ENCODE peak calls at places on chromosomes 2 and 18, in four cellular contexts. K is K562, O is A549, J is HepG2. H is an unnamed sample.

GRCh38 chr2:224287533-224287932 is 114.4 kb downstream of the FAM124B start:
- DNase-seq in K (no peak), O (no peak), J (no peak), H (no peak)

GRCh38 chr2:88212251-88212790 is 42.2 kb downstream of the THNSL2 start:
- DNase-seq in J (peak; percentile 90), O (no peak), K (peak; percentile 21), H (no peak)

GRCh38 chr2:96138146-96139145 is at the start of gene ASTL:
- DNase-seq in J (peak; percentile 56), K (peak; percentile 52), O (peak; percentile 31), H (no peak)

GRCh38 chr2:30691948-30692828 is 115.1 kb downstream of the CAPN13 start:
- DNase-seq in J (no peak), O (no peak), K (no peak), H (no peak)

GRCh38 chr2:132374961-132375360 is 41.6 kb upstream of the GPR39 start:
- DNase-seq in K (no peak), J (no peak), O (no peak), H (no peak)

GRCh38 chr2:58633576-58634365 is 392.6 kb upstream of the FANCL start:
- DNase-seq in J (peak; percentile 14), O (peak; percentile 12), K (no peak), H (no peak)

GRCh38 chr2:72579595-72580180 is 246.1 kb downstream of the EXOC6B start:
- DNase-seq in O (no peak), J (peak; percentile 70), K (no peak), H (no peak)

GRCh38 chr2:127080226-127080940 is 26.6 kb downstream of the BIN1 start:
- DNase-seq in O (no peak), K (peak; percentile 65), J (peak; percentile 38), H (no peak)

GRCh38 chr2:48829036-48829435 is 73.5 kb upstream of the LHCGR start:
- DNase-seq in K (no peak), O (no peak), J (no peak), H (no peak)

GRCh38 chr2:31033032-31033431 is 105.2 kb downstream of the GALNT14 start:
- DNase-seq in K (no peak), J (no peak), O (no peak), H (no peak)

GRCh38 chr2:236806133-236806532 is 236.5 kb downstream of the ACKR3 start:
- DNase-seq in K (no peak), J (no peak), O (no peak), H (no peak)

GRCh38 chr2:177828546-177828945 is 244.0 kb downstream of the PDE11A start:
- DNase-seq in O (no peak), K (no peak), J (no peak), H (no peak)
- TF ChIP-seq POLR2AphosphoS2 in O (no peak), K (no peak), J (no peak), H (no peak)

DNA sequence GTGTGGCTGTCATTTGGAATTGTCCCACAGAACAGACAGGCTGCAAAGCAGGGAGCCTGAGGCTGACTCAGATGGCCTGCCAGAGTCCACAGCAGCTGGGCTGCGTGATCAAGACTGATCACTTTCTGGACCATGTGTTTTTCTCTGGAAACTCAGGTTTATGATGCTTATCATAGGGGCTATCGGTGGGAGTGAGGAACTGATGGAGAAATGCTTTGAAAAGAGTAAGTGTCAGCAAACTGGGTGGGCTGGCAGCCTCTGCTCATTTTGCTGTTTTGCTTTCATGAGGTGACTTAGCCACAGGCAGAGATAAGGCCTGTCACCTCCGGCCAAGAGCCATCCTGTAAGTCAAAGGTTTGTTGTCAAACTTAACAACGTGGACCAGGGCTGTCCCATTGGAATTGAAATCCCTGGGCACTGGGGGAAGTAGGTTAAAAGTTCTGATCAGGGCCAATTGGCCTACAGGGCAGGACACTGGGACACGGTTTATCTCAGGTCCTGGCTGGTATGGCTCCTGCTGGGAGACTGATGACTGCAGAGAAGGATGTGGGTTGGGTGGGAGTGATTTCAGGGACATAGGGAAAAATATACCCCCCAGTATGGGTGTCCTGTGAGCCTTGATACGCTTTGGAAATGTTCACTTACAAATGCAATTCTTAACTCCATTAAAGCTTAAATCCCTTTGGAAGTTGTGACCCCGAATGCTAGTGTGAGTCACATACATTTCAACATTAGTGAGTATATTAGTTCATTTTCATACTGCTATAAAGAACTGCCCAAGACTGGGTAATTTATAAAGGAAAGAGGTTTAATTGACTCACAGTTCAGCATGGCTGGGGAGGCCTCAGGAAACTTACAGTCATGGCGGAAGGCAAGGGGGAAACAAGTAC is 120.7 kb downstream of the LIPG start:
- DNase-seq in K (no peak), O (no peak), J (no peak), H (no peak)
- TF ChIP-seq POLR2AphosphoS2 in K (no peak), O (no peak), J (no peak), H (no peak)

GRCh38 chr2:64784168-64785061 is 130.7 kb upstream of the SERTAD2 start:
- DNase-seq in O (no peak), K (no peak), J (peak; percentile 59), H (no peak)

GRCh38 chr2:64787019-64787365 is 133.3 kb upstream of the SERTAD2 start:
- DNase-seq in O (no peak), K (no peak), J (no peak), H (no peak)

GRCh38 chr2:64786343-64787018 is 132.8 kb upstream of the SERTAD2 start:
- DNase-seq in O (no peak), K (no peak), J (no peak), H (no peak)

GRCh38 chr2:64787698-64788097 is 134.0 kb upstream of the SERTAD2 start:
- DNase-seq in K (no peak), J (no peak), O (no peak), H (no peak)

GRCh38 chr2:64785245-64785644 is 131.5 kb upstream of the SERTAD2 start:
- DNase-seq in K (no peak), O (no peak), J (no peak), H (no peak)
- TF ChIP-seq POLR2AphosphoS2 in K (no peak), O (no peak), J (no peak), H (no peak)

DNA sequence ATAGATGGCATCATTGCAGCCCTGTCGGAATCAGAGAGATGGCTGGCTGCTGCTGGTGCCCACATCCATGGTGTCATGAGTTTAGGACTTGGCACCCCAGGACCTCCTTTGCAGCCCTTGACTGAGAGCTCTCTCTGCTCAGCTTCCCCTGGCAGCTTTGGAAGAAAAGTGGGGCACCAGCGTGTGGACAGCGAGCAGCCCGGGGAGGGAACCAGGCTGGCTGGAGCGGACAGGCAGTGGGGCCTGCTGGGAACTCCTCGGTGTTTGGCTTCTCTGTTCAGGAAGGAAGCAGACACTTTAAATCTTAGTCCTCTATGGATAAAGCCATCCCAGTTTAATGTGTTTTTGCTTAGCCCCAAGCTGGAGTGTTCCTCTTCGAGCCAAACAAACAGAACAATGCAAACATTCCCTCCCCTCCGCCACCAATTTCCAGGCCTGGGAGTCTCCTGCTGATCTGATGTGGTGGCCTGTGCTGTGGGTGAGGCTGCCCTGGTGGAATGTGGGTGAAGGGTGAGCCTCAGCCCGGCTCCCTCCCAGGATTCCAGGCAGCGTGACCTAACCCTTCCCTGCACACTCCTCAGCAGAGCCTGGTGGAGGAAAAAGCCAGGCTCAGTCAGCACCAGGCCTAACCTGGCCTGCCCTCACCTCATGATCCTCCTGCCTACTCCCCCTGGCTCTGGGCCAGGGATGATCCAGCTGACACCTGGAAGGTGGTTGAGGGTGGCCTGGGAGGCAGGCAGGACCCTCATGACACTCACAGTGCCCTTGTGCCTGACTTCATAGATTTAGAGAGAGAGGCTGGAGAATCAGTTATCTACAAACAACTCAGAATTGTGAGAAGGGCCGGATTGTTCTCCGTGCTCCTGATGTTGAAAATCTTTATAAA is 21.6 kb upstream of the ITGB6 start:
- DNase-seq in J (peak; percentile 61), O (peak; percentile 60), K (no peak), H (no peak)
- TF ChIP-seq POLR2AphosphoS2 in J (no peak), O (no peak), K (no peak), H (no peak)

GRCh38 chr2:37005118-37005868 is 39.0 kb upstream of the STRN start:
- DNase-seq in O (no peak), K (peak; percentile 15), J (peak; percentile 33), H (peak; percentile 64)
- TF ChIP-seq POLR2AphosphoS2 in O (no peak), K (no peak), J (no peak), H (no peak)

GRCh38 chr2:155983850-155984249 is 348.7 kb downstream of the NR4A2 start:
- DNase-seq in J (no peak), O (no peak), K (no peak), H (no peak)
- TF ChIP-seq POLR2AphosphoS2 in J (no peak), O (no peak), K (no peak), H (no peak)

DNA sequence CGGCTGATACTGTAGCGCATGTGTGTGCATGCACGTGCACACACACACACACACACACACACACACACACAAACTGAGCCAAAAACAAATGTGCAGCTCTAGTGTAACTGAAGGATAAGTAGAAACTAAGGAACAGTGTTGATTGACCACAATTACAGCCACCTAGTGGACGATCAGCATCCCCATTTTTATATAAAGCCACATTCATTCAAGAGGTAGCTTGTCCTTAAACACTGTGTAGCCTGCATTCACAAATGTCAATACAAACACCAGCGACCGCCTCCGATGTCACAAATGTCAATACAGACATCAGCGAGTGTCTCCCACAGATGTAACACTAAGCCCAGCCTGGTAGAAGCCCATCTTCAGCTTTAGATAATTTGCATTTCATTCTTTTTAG is 167.4 kb downstream of the PTGR3 start:
- DNase-seq in J (no peak), K (no peak), O (peak; percentile 15), H (no peak)
- TF ChIP-seq POLR2AphosphoS2 in J (no peak), K (no peak), O (no peak), H (no peak)

GRCh38 chr2:147659051-147659450 is 185.8 kb upstream of the ACVR2A start:
- DNase-seq in K (no peak), O (no peak), J (no peak), H (no peak)
- TF ChIP-seq POLR2AphosphoS2 in K (no peak), O (no peak), J (no peak), H (no peak)

GRCh38 chr18:22109535-22109934 is 59.9 kb upstream of the GATA6 start:
- DNase-seq in K (no peak), O (no peak), J (no peak), H (no peak)

GRCh38 chr18:22113144-22113813 is 56.1 kb upstream of the GATA6 start:
- DNase-seq in O (no peak), K (no peak), J (peak; percentile 21), H (no peak)

GRCh38 chr18:22112215-22112614 is 57.2 kb upstream of the GATA6 start:
- DNase-seq in O (no peak), J (no peak), K (no peak), H (no peak)

GRCh38 chr18:22108674-22109073 is 60.7 kb upstream of the GATA6 start:
- DNase-seq in J (peak; percentile 47), K (no peak), O (no peak), H (no peak)

DNA sequence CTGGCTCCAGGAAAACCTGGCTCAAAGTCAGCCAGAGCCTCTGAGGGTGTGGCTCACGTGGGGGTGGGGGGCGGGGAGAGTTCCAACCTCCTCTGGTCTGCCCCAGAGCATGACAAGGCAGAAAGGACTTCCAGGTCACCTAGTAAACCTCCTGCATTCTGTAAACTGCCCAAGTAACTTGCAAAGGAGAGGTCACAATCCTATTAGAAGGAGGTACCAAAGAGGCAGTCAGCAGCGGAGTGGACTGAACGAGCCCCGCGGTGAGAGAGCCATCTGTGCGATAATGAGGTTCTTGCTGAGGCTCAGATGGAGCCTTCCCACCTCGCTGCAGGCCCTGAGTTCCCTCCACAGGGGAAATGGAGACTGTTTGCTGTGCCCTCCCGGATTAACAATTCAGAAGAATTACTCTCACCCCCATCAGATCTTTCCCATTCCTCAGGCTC is 58.9 kb upstream of the GATA6 start:
- DNase-seq in O (no peak), K (peak; percentile 83), J (no peak), H (no peak)
- TF ChIP-seq POLR2AphosphoS2 in O (no peak), K (no peak), J (no peak), H (no peak)

H was measured in GM12878.